ENCODE peak calls at places on chromosomes 12 and 14, in seven cellular contexts. A is HepG2, R is H1, H is K562, I is SK-N-SH, N is HCT116, M is GM12878. C is an unnamed sample.

GRCh38 chr14:60485600-60486251 is at the start of gene C14orf39:
- DNase-seq in R (no peak), N (no peak), I (peak), M (no peak), A (no peak), H (peak), C (no peak)

GRCh38 chr12:90404071-90404470 is 550.9 kb downstream of the CCER1 start:
- DNase-seq in R (no peak), I (no peak), H (no peak), M (no peak), N (no peak), A (no peak), C (no peak)

GRCh38 chr12:42557586-42558172 is 31.9 kb downstream of the PRICKLE1 start:
- DNase-seq in I (peak), N (no peak), R (no peak), M (no peak), H (no peak), A (no peak), C (no peak)

GRCh38 chr12:91577586-91578539 is 395.2 kb upstream of the DCN start:
- DNase-seq in R (no peak), A (no peak), N (peak), I (peak), H (no peak), M (no peak), C (peak)

GRCh38 chr12:10307630-10308029 is at the start of gene KLRD1:
- DNase-seq in I (no peak), R (no peak), M (no peak), A (no peak), N (no peak), H (no peak), C (no peak)

GRCh38 chr12:85688837-85689236 is 147.4 kb downstream of the RASSF9 start:
- DNase-seq in H (no peak), M (no peak), N (no peak), R (no peak), A (no peak), I (no peak), C (peak)

GRCh38 chr12:14362347-14362746 is 3.1 kb upstream of the ATF7IP start:
- DNase-seq in N (no peak), H (no peak), I (no peak), R (no peak), A (no peak), M (peak), C (no peak)

GRCh38 chr12:47818701-47819543 is 781 bp downstream of the HDAC7 start:
- DNase-seq in A (peak), I (peak), H (peak), M (no peak), R (no peak), N (no peak), C (peak)

GRCh38 chr12:13196302-13196921 is at the start of gene EMP1:
- DNase-seq in N (peak), R (no peak), H (no peak), I (peak), M (peak), A (peak), C (peak)

GRCh38 chr12:104699489-104700194 is 242.9 kb downstream of the CHST11 start:
- DNase-seq in A (no peak), H (no peak), N (no peak), R (no peak), I (no peak), M (peak), C (no peak)

GRCh38 chr14:33714527-33715222 is 236.2 kb downstream of the EGLN3 start:
- DNase-seq in H (no peak), N (no peak), I (peak), A (no peak), R (no peak), M (no peak), C (no peak)
- TF ChIP-seq JUND in H (no peak), N (no peak), I (peak), A (no peak), R (no peak), M (no peak), C (no peak)

GRCh38 chr14:24240110-24240918 is 2.1 kb downstream of the TINF2 start:
- DNase-seq in R (no peak), M (no peak), I (no peak), N (no peak), A (no peak), H (no peak), C (no peak)

GRCh38 chr14:24243336-24243836 is 963 bp upstream of the TINF2 start:
- DNase-seq in R (no peak), I (no peak), H (no peak), A (peak), N (no peak), M (no peak), C (no peak)

GRCh38 chr14:24238123-24238522 is 4.3 kb downstream of the TINF2 start:
- DNase-seq in M (no peak), R (no peak), H (no peak), I (no peak), N (no peak), A (no peak), C (no peak)

GRCh38 chr14:24238527-24239037 is 3.8 kb downstream of the TINF2 start:
- DNase-seq in M (no peak), H (no peak), N (no peak), A (no peak), I (no peak), R (no peak), C (no peak)

GRCh38 chr14:24241829-24242443 is 487 bp downstream of the TINF2 start:
- DNase-seq in A (peak), R (peak), N (peak), H (peak), M (no peak), I (peak), C (peak)
- TF ChIP-seq JUND in A (peak), R (no peak), N (no peak), H (no peak), M (no peak), I (no peak), C (no peak)

GRCh38 chr12:119868992-119869391 is 8.1 kb downstream of the CIT start:
- DNase-seq in A (no peak), N (no peak), R (no peak), H (no peak), M (no peak), I (no peak), C (no peak)
- TF ChIP-seq JUND in A (no peak), N (no peak), R (no peak), H (no peak), M (no peak), I (no peak), C (no peak)

GRCh38 chr12:5264006-5264405 is 167.9 kb upstream of the NTF3 start:
- DNase-seq in I (no peak), M (no peak), A (no peak), R (no peak), N (no peak), H (no peak), C (no peak)
- TF ChIP-seq JUND in I (no peak), M (no peak), A (no peak), R (no peak), N (no peak), H (no peak), C (no peak)

GRCh38 chr14:37864861-37865718 is 269.7 kb downstream of the TTC6 start:
- DNase-seq in N (no peak), M (no peak), R (no peak), H (no peak), I (no peak), A (peak), C (no peak)
- TF ChIP-seq JUND in N (no peak), M (no peak), R (no peak), H (no peak), I (no peak), A (peak), C (no peak)